ENCODE peak calls at places on chromosomes 2 and 18, in nine cellular contexts. K is fibroblast of pulmonary artery, Q is fibroblast of lung, N is memory B cell, I is NCI-H82, G is suprapubic skin, W is anterior cingulate cortex, P is SJSA1, S is fibroblast of mammary gland. D is an unnamed sample.

GRCh38 chr18:3008546-3008945 is 4.4 kb downstream of the LPIN2 start:
- DNase-seq in I (no peak), G (no peak), S (peak), K (peak), W (no peak), N (no peak), P (peak), Q (peak), D (no peak)

GRCh38 chr2:2331905-2332280 is 818 bp upstream of the MYT1L start:
- DNase-seq in P (no peak), S (no peak), K (no peak), G (no peak), I (peak), N (no peak), Q (no peak), W (no peak), D (no peak)

GRCh38 chr18:57819671-57820460 is 16.8 kb upstream of the ATP8B1 start:
- DNase-seq in G (no peak), N (no peak), W (no peak), S (peak), I (peak), P (peak), K (peak), Q (peak), D (peak)

GRCh38 chr2:45457211-45457945 is 153.7 kb downstream of the SRBD1 start:
- DNase-seq in G (no peak), K (no peak), N (no peak), I (no peak), S (no peak), P (no peak), W (no peak), Q (no peak), D (no peak)

GRCh38 chr18:76476665-76477561 is 18.1 kb downstream of the ZNF516 start:
- DNase-seq in P (no peak), I (no peak), N (no peak), G (no peak), Q (peak), K (peak), S (peak), W (no peak), D (peak)

GRCh38 chr2:55707751-55708150 is 14.1 kb upstream of the PNPT1 start:
- DNase-seq in P (no peak), K (no peak), Q (no peak), G (no peak), I (no peak), S (no peak), N (no peak), W (no peak), D (no peak)

GRCh38 chr2:240614391-240614790 is 10.9 kb upstream of the GPR35 start:
- DNase-seq in P (no peak), Q (no peak), S (no peak), W (no peak), G (peak), N (no peak), K (no peak), I (no peak), D (no peak)

GRCh38 chr2:215614296-215614695 is 178.4 kb upstream of the FN1 start:
- DNase-seq in K (no peak), N (no peak), W (no peak), Q (no peak), S (no peak), I (no peak), P (no peak), G (no peak), D (no peak)

GRCh38 chr2:36556847-36557246 is 41.1 kb downstream of the FEZ2 start:
- DNase-seq in W (no peak), K (no peak), Q (peak), P (no peak), N (no peak), S (peak), G (no peak), I (no peak), D (peak)

D was measured in amniotic stem cell.